ENCODE peak calls at places on chromosomes 2 and 18, in six cellular contexts. H is activated CD8-positive, alpha-beta T cell treated with anti-CD3 and anti-CD28 coated beads for 36 hours; W is thoracic aorta; F is cerebellar cortex; D is GM03348; T is T-helper 1 cell. I is an unnamed sample.
A peak's percentile ranks its signal among the peaks of the same experiment; 100 is the strongest.

GRCh38 chr2:218607436-218608115 is at the start of gene PLCD4:
- DNase-seq in T (no peak), D (peak; percentile 81), H (no peak), W (peak; percentile 10), F (peak; percentile 39), I (peak; percentile 76)

GRCh38 chr18:55844373-55844772 is 256.4 kb upstream of the TCF4 start:
- DNase-seq in F (no peak), H (no peak), D (no peak), T (no peak), W (no peak), I (no peak)

GRCh38 chr2:77725045-77725444 is 202.9 kb upstream of the LRRTM4 start:
- DNase-seq in F (no peak), H (no peak), T (no peak), D (no peak), W (no peak), I (no peak)

GRCh38 chr2:9001229-9001628 is 2.3 kb downstream of the MBOAT2 start:
- DNase-seq in H (no peak), T (no peak), D (no peak), F (no peak), W (no peak), I (peak; percentile 26)

GRCh38 chr2:128410035-128410757 is 91.5 kb upstream of the HS6ST1 start:
- DNase-seq in F (no peak), D (no peak), T (no peak), H (no peak), W (no peak), I (no peak)

GRCh38 chr2:29628882-29629281 is 292.5 kb downstream of the ALK start:
- DNase-seq in F (no peak), T (no peak), W (no peak), D (no peak), H (no peak), I (no peak)

GRCh38 chr2:7497223-7497622 is 580.0 kb downstream of the RNF144A start:
- DNase-seq in H (no peak), F (no peak), W (no peak), T (no peak), D (no peak), I (no peak)

GRCh38 chr18:50272593-50272992 is 6.3 kb upstream of the CFAP53 start:
- DNase-seq in W (no peak), D (no peak), H (no peak), F (no peak), T (no peak), I (no peak)

GRCh38 chr18:77208969-77209368 is 40.7 kb upstream of the GALR1 start:
- DNase-seq in D (no peak), T (no peak), F (no peak), H (peak; percentile 41), W (no peak), I (no peak)